ENCODE peak calls at places on chromosomes 11 and 22, in eight cellular contexts. One of them, this sample, is unnamed.

GRCh38 chr11:67303132-67303988 is at the start of gene SSH3:
- DNase-seq in esophagus muscularis mucosa: no peak
- DNase-seq in CD8-positive, alpha-beta memory T cell: peak; percentile 24
- DNase-seq in tibial nerve: peak; percentile 47
- DNase-seq in aorta: peak; percentile 92
- DNase-seq in naive thymus-derived CD4-positive, alpha-beta T cell: peak; percentile 21
- DNase-seq in neuronal stem cell: peak; percentile 61
- DNase-seq in left ventricle myocardium inferior: peak; percentile 83
- DNase-seq in this sample: no peak

GRCh38 chr11:116641561-116642045 is 131.2 kb downstream of the BUD13 start:
- DNase-seq in esophagus muscularis mucosa: peak; percentile 72
- DNase-seq in CD8-positive, alpha-beta memory T cell: no peak
- DNase-seq in tibial nerve: no peak
- DNase-seq in aorta: no peak
- DNase-seq in naive thymus-derived CD4-positive, alpha-beta T cell: no peak
- DNase-seq in neuronal stem cell: peak; percentile 30
- DNase-seq in left ventricle myocardium inferior: peak; percentile 30
- DNase-seq in this sample: peak; percentile 18

GRCh38 chr11:130847517-130847916 is 68.8 kb downstream of the SNX19 start:
- DNase-seq in esophagus muscularis mucosa: no peak
- DNase-seq in CD8-positive, alpha-beta memory T cell: no peak
- DNase-seq in tibial nerve: no peak
- DNase-seq in aorta: no peak
- DNase-seq in naive thymus-derived CD4-positive, alpha-beta T cell: no peak
- DNase-seq in neuronal stem cell: no peak
- DNase-seq in left ventricle myocardium inferior: no peak
- DNase-seq in this sample: no peak

GRCh38 chr22:45887202-45888131 is 89.5 kb downstream of the WNT7B start:
- DNase-seq in esophagus muscularis mucosa: no peak
- DNase-seq in CD8-positive, alpha-beta memory T cell: no peak
- DNase-seq in tibial nerve: no peak
- DNase-seq in aorta: peak; percentile 72
- DNase-seq in naive thymus-derived CD4-positive, alpha-beta T cell: no peak
- DNase-seq in neuronal stem cell: no peak
- DNase-seq in left ventricle myocardium inferior: peak; percentile 7
- DNase-seq in this sample: no peak

GRCh38 chr11:10324474-10324873 is 19.6 kb downstream of the ADM start:
- DNase-seq in esophagus muscularis mucosa: peak; percentile 45
- DNase-seq in CD8-positive, alpha-beta memory T cell: no peak
- DNase-seq in tibial nerve: no peak
- DNase-seq in aorta: no peak
- DNase-seq in naive thymus-derived CD4-positive, alpha-beta T cell: no peak
- DNase-seq in neuronal stem cell: no peak
- DNase-seq in left ventricle myocardium inferior: no peak
- DNase-seq in this sample: no peak

GRCh38 chr11:91756829-91757480 is 467.7 kb upstream of the FAT3 start:
- DNase-seq in esophagus muscularis mucosa: no peak
- DNase-seq in CD8-positive, alpha-beta memory T cell: no peak
- DNase-seq in tibial nerve: no peak
- DNase-seq in aorta: no peak
- DNase-seq in naive thymus-derived CD4-positive, alpha-beta T cell: no peak
- DNase-seq in neuronal stem cell: no peak
- DNase-seq in left ventricle myocardium inferior: no peak
- DNase-seq in this sample: no peak

GRCh38 chr11:45928535-45929215 is 6.2 kb downstream of the LARGE2 start:
- DNase-seq in esophagus muscularis mucosa: no peak
- DNase-seq in CD8-positive, alpha-beta memory T cell: no peak
- DNase-seq in tibial nerve: no peak
- DNase-seq in aorta: peak; percentile 69
- DNase-seq in naive thymus-derived CD4-positive, alpha-beta T cell: no peak
- DNase-seq in neuronal stem cell: no peak
- DNase-seq in left ventricle myocardium inferior: peak; percentile 8
- DNase-seq in this sample: no peak

GRCh38 chr11:122343247-122343646 is 227.2 kb upstream of the BLID start:
- DNase-seq in esophagus muscularis mucosa: no peak
- DNase-seq in CD8-positive, alpha-beta memory T cell: no peak
- DNase-seq in tibial nerve: no peak
- DNase-seq in aorta: no peak
- DNase-seq in naive thymus-derived CD4-positive, alpha-beta T cell: no peak
- DNase-seq in neuronal stem cell: no peak
- DNase-seq in left ventricle myocardium inferior: no peak
- DNase-seq in this sample: no peak

GRCh38 chr11:130675456-130675855 is 227.0 kb downstream of the ADAMTS15 start:
- DNase-seq in esophagus muscularis mucosa: no peak
- DNase-seq in CD8-positive, alpha-beta memory T cell: no peak
- DNase-seq in tibial nerve: peak; percentile 52
- DNase-seq in aorta: peak; percentile 93
- DNase-seq in naive thymus-derived CD4-positive, alpha-beta T cell: no peak
- DNase-seq in neuronal stem cell: no peak
- DNase-seq in left ventricle myocardium inferior: peak; percentile 86
- DNase-seq in this sample: no peak

GRCh38 chr11:26297179-26297970 is 34.6 kb upstream of the ANO3 start:
- DNase-seq in esophagus muscularis mucosa: no peak
- DNase-seq in CD8-positive, alpha-beta memory T cell: no peak
- DNase-seq in tibial nerve: peak; percentile 70
- DNase-seq in aorta: no peak
- DNase-seq in naive thymus-derived CD4-positive, alpha-beta T cell: no peak
- DNase-seq in neuronal stem cell: peak; percentile 45
- DNase-seq in left ventricle myocardium inferior: no peak
- DNase-seq in this sample: no peak

GRCh38 chr11:125494601-125494986 is 1.5 kb downstream of the FEZ1 start:
- DNase-seq in esophagus muscularis mucosa: no peak
- DNase-seq in CD8-positive, alpha-beta memory T cell: no peak
- DNase-seq in tibial nerve: no peak
- DNase-seq in aorta: no peak
- DNase-seq in naive thymus-derived CD4-positive, alpha-beta T cell: no peak
- DNase-seq in neuronal stem cell: no peak
- DNase-seq in left ventricle myocardium inferior: no peak
- DNase-seq in this sample: no peak

GRCh38 chr22:43114958-43115357 is 4.4 kb downstream of the BIK start:
- DNase-seq in esophagus muscularis mucosa: no peak
- DNase-seq in CD8-positive, alpha-beta memory T cell: no peak
- DNase-seq in tibial nerve: no peak
- DNase-seq in aorta: no peak
- DNase-seq in naive thymus-derived CD4-positive, alpha-beta T cell: no peak
- DNase-seq in neuronal stem cell: no peak
- DNase-seq in left ventricle myocardium inferior: no peak
- DNase-seq in this sample: no peak

GRCh38 chr11:5367461-5368074 is 16.0 kb upstream of the OR51M1 start:
- DNase-seq in esophagus muscularis mucosa: no peak
- DNase-seq in CD8-positive, alpha-beta memory T cell: no peak
- DNase-seq in tibial nerve: no peak
- DNase-seq in aorta: no peak
- DNase-seq in naive thymus-derived CD4-positive, alpha-beta T cell: no peak
- DNase-seq in neuronal stem cell: no peak
- DNase-seq in left ventricle myocardium inferior: no peak
- DNase-seq in this sample: no peak

GRCh38 chr11:111836766-111837165 is 34.6 kb downstream of the ALG9 start:
- DNase-seq in esophagus muscularis mucosa: no peak
- DNase-seq in CD8-positive, alpha-beta memory T cell: no peak
- DNase-seq in tibial nerve: no peak
- DNase-seq in aorta: no peak
- DNase-seq in naive thymus-derived CD4-positive, alpha-beta T cell: no peak
- DNase-seq in neuronal stem cell: no peak
- DNase-seq in left ventricle myocardium inferior: no peak
- DNase-seq in this sample: no peak

GRCh38 chr11:11987503-11988022 is 20.9 kb downstream of the DKK3 start:
- DNase-seq in esophagus muscularis mucosa: no peak
- DNase-seq in CD8-positive, alpha-beta memory T cell: peak; percentile 21
- DNase-seq in tibial nerve: no peak
- DNase-seq in aorta: no peak
- DNase-seq in naive thymus-derived CD4-positive, alpha-beta T cell: no peak
- DNase-seq in neuronal stem cell: no peak
- DNase-seq in left ventricle myocardium inferior: no peak
- DNase-seq in this sample: no peak

GRCh38 chr11:1866226-1866625 is 13.3 kb downstream of the LSP1 start:
- DNase-seq in esophagus muscularis mucosa: no peak
- DNase-seq in CD8-positive, alpha-beta memory T cell: no peak
- DNase-seq in tibial nerve: no peak
- DNase-seq in aorta: no peak
- DNase-seq in naive thymus-derived CD4-positive, alpha-beta T cell: no peak
- DNase-seq in neuronal stem cell: no peak
- DNase-seq in left ventricle myocardium inferior: peak; percentile 14
- DNase-seq in this sample: no peak

GRCh38 chr11:6199174-6199810 is at the start of gene OR52W1:
- DNase-seq in esophagus muscularis mucosa: peak; percentile 57
- DNase-seq in CD8-positive, alpha-beta memory T cell: no peak
- DNase-seq in tibial nerve: no peak
- DNase-seq in aorta: no peak
- DNase-seq in naive thymus-derived CD4-positive, alpha-beta T cell: no peak
- DNase-seq in neuronal stem cell: no peak
- DNase-seq in left ventricle myocardium inferior: no peak
- DNase-seq in this sample: no peak

GRCh38 chr11:132559371-132560036 is 972.8 kb downstream of the OPCML start:
- DNase-seq in esophagus muscularis mucosa: peak; percentile 24
- DNase-seq in CD8-positive, alpha-beta memory T cell: no peak
- DNase-seq in tibial nerve: no peak
- DNase-seq in aorta: no peak
- DNase-seq in naive thymus-derived CD4-positive, alpha-beta T cell: no peak
- DNase-seq in neuronal stem cell: no peak
- DNase-seq in left ventricle myocardium inferior: no peak
- DNase-seq in this sample: no peak

GRCh38 chr11:105027671-105028070 is 4.7 kb upstream of the CASP5 start:
- DNase-seq in esophagus muscularis mucosa: no peak
- DNase-seq in CD8-positive, alpha-beta memory T cell: no peak
- DNase-seq in tibial nerve: no peak
- DNase-seq in aorta: no peak
- DNase-seq in naive thymus-derived CD4-positive, alpha-beta T cell: no peak
- DNase-seq in neuronal stem cell: no peak
- DNase-seq in left ventricle myocardium inferior: no peak
- DNase-seq in this sample: no peak

GRCh38 chr11:67673358-67673757 is 1.1 kb downstream of the ALDH3B2 start:
- DNase-seq in esophagus muscularis mucosa: no peak
- DNase-seq in CD8-positive, alpha-beta memory T cell: no peak
- DNase-seq in tibial nerve: no peak
- DNase-seq in aorta: no peak
- DNase-seq in naive thymus-derived CD4-positive, alpha-beta T cell: no peak
- DNase-seq in neuronal stem cell: no peak
- DNase-seq in left ventricle myocardium inferior: no peak
- DNase-seq in this sample: peak; percentile 3

GRCh38 chr11:119166368-119167076 is 2.0 kb upstream of the NLRX1 start:
- DNase-seq in esophagus muscularis mucosa: no peak
- DNase-seq in CD8-positive, alpha-beta memory T cell: no peak
- DNase-seq in tibial nerve: no peak
- DNase-seq in aorta: no peak
- DNase-seq in naive thymus-derived CD4-positive, alpha-beta T cell: no peak
- DNase-seq in neuronal stem cell: no peak
- DNase-seq in left ventricle myocardium inferior: no peak
- DNase-seq in this sample: no peak

GRCh38 chr11:70397983-70398833 is at the start of gene CTTN:
- DNase-seq in esophagus muscularis mucosa: no peak
- DNase-seq in CD8-positive, alpha-beta memory T cell: peak; percentile 32
- DNase-seq in tibial nerve: peak; percentile 77
- DNase-seq in aorta: peak; percentile 95
- DNase-seq in naive thymus-derived CD4-positive, alpha-beta T cell: peak; percentile 49
- DNase-seq in neuronal stem cell: peak; percentile 91
- DNase-seq in left ventricle myocardium inferior: peak; percentile 88
- DNase-seq in this sample: peak; percentile 70

GRCh38 chr11:99351620-99352019 is 330.9 kb downstream of the CNTN5 start:
- DNase-seq in esophagus muscularis mucosa: no peak
- DNase-seq in CD8-positive, alpha-beta memory T cell: no peak
- DNase-seq in tibial nerve: no peak
- DNase-seq in aorta: no peak
- DNase-seq in naive thymus-derived CD4-positive, alpha-beta T cell: no peak
- DNase-seq in neuronal stem cell: no peak
- DNase-seq in left ventricle myocardium inferior: no peak
- DNase-seq in this sample: no peak
- H3K9me3 ChIP-seq in esophagus muscularis mucosa: no peaks in the 10 kb centered on the region
- H3K9me3 ChIP-seq in CD8-positive, alpha-beta memory T cell: no peaks in the 10 kb centered on the region
- H3K9me3 ChIP-seq in tibial nerve: no peaks in the 10 kb centered on the region
- H3K9me3 ChIP-seq in aorta: no peaks in the 10 kb centered on the region
- H3K9me3 ChIP-seq in naive thymus-derived CD4-positive, alpha-beta T cell: no peaks in the 10 kb centered on the region
- H3K9me3 ChIP-seq in neuronal stem cell: no peaks in the 10 kb centered on the region
- H3K9me3 ChIP-seq in left ventricle myocardium inferior: peaks cover 1% of the 10 kb centered on the region
- H3K9me3 ChIP-seq in this sample: no peaks in the 10 kb centered on the region

DNA sequence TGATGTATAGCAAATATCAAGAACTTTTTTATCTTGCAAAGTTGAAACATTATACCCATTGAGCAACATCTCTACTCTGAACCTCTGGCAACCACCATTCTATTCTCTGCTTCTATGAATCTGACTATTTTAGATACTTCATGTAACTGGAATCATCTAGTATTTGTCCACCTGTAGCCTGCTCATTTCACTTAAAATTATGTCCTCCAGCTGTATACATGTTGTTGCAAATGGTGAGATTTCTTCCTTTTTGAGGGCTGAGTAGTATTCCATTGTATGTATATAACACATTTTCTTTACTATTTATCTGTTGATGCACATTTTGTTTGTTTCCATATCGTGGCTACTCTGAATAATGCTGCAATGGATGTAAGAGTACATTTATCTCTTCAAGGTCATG is 476.3 kb upstream of the LRRC4C start:
- DNase-seq in esophagus muscularis mucosa: no peak
- DNase-seq in CD8-positive, alpha-beta memory T cell: no peak
- DNase-seq in tibial nerve: no peak
- DNase-seq in aorta: no peak
- DNase-seq in naive thymus-derived CD4-positive, alpha-beta T cell: no peak
- DNase-seq in neuronal stem cell: no peak
- DNase-seq in left ventricle myocardium inferior: no peak
- DNase-seq in this sample: no peak
- H3K4me3 ChIP-seq in esophagus muscularis mucosa: no peak overlapping the region
- H3K4me3 ChIP-seq in CD8-positive, alpha-beta memory T cell: no peak overlapping the region
- H3K4me3 ChIP-seq in tibial nerve: no peak overlapping the region
- H3K4me3 ChIP-seq in aorta: no peak overlapping the region
- H3K4me3 ChIP-seq in naive thymus-derived CD4-positive, alpha-beta T cell: no peak overlapping the region
- H3K4me3 ChIP-seq in neuronal stem cell: no peak overlapping the region
- H3K4me3 ChIP-seq in left ventricle myocardium inferior: no peak overlapping the region
- H3K4me3 ChIP-seq in this sample: no peak overlapping the region

DNA sequence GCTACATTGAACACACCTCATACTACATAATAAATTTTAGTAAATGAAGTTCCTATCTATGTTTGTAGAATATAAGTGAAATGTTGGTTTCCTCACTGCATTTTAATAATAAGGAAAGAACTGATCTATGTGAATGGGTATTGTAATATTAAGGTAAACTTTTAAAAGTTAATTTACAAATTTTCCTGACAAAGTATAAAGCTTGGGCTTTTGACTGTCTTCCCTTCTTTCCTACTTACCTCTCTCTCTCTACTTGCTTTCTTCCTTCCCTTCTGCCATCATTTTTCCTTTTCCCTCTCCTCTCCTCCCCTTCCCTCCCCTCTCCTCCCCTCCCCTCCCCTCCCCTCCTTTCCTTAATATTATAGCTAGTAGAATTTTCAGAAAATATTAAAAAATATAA is 798.2 kb downstream of the CNTN5 start:
- DNase-seq in esophagus muscularis mucosa: no peak
- DNase-seq in CD8-positive, alpha-beta memory T cell: no peak
- DNase-seq in tibial nerve: no peak
- DNase-seq in aorta: no peak
- DNase-seq in naive thymus-derived CD4-positive, alpha-beta T cell: no peak
- DNase-seq in neuronal stem cell: no peak
- DNase-seq in left ventricle myocardium inferior: no peak
- DNase-seq in this sample: no peak
- H3K9me3 ChIP-seq in esophagus muscularis mucosa: no peaks in the 10 kb centered on the region
- H3K9me3 ChIP-seq in CD8-positive, alpha-beta memory T cell: no peaks in the 10 kb centered on the region
- H3K9me3 ChIP-seq in tibial nerve: no peaks in the 10 kb centered on the region
- H3K9me3 ChIP-seq in aorta: no peaks in the 10 kb centered on the region
- H3K9me3 ChIP-seq in naive thymus-derived CD4-positive, alpha-beta T cell: no peaks in the 10 kb centered on the region
- H3K9me3 ChIP-seq in neuronal stem cell: no peaks in the 10 kb centered on the region
- H3K9me3 ChIP-seq in left ventricle myocardium inferior: no peaks in the 10 kb centered on the region
- H3K9me3 ChIP-seq in this sample: no peaks in the 10 kb centered on the region

GRCh38 chr11:17730137-17730536 is 4.4 kb upstream of the KCNC1 start:
- DNase-seq in esophagus muscularis mucosa: no peak
- DNase-seq in CD8-positive, alpha-beta memory T cell: no peak
- DNase-seq in tibial nerve: no peak
- DNase-seq in aorta: peak; percentile 28
- DNase-seq in naive thymus-derived CD4-positive, alpha-beta T cell: no peak
- DNase-seq in neuronal stem cell: no peak
- DNase-seq in left ventricle myocardium inferior: no peak
- DNase-seq in this sample: no peak
- H3K4me3 ChIP-seq in esophagus muscularis mucosa: no peak overlapping the region
- H3K4me3 ChIP-seq in CD8-positive, alpha-beta memory T cell: no peak overlapping the region
- H3K4me3 ChIP-seq in tibial nerve: no peak overlapping the region
- H3K4me3 ChIP-seq in aorta: no peak overlapping the region
- H3K4me3 ChIP-seq in naive thymus-derived CD4-positive, alpha-beta T cell: no peak overlapping the region
- H3K4me3 ChIP-seq in neuronal stem cell: no peak overlapping the region
- H3K4me3 ChIP-seq in left ventricle myocardium inferior: no peak overlapping the region
- H3K4me3 ChIP-seq in this sample: no peak overlapping the region

This sample was measured in DND-41.